ENCODE peak calls at places on chromosome 21, in four cellular contexts. S is K562, D is HepG2, I is WTC11. B is an unnamed sample.

GRCh38 chr21:16124397-16125130 is 394.8 kb downstream of the USP25 start:
- DNase-seq in I (no peak), S (no peak), D (no peak), B (no peak)

GRCh38 chr21:36504067-36505058 is 24.4 kb upstream of the CLDN14 start:
- DNase-seq in S (peak; percentile 36), D (peak; percentile 27), I (peak; percentile 24), B (no peak)

GRCh38 chr21:36747815-36748381 is 49.0 kb downstream of the SIM2 start:
- DNase-seq in I (peak; percentile 82), D (peak; percentile 23), S (peak; percentile 80), B (no peak)

GRCh38 chr21:34351786-34352241 is 12.0 kb upstream of the KCNE2 start:
- DNase-seq in D (peak; percentile 80), I (no peak), S (peak; percentile 66), B (peak; percentile 28)

GRCh38 chr21:28235169-28235892 is 757.3 kb downstream of the LTN1 start:
- DNase-seq in D (no peak), S (no peak), I (peak; percentile 24), B (no peak)

GRCh38 chr21:43366656-43367055 is 60.3 kb downstream of the SIK1 start:
- DNase-seq in S (no peak), I (no peak), D (no peak), B (no peak)

GRCh38 chr21:38315155-38315554 is 58.4 kb downstream of the KCNJ15 start:
- DNase-seq in D (no peak), S (no peak), I (no peak), B (no peak)

GRCh38 chr21:38306833-38307232 is 50.0 kb downstream of the KCNJ15 start:
- DNase-seq in D (no peak), I (no peak), S (no peak), B (no peak)

GRCh38 chr21:37833301-37833700 is 83.0 kb downstream of the KCNJ6 start:
- DNase-seq in I (no peak), S (no peak), D (no peak), B (no peak)

GRCh38 chr21:22076471-22076870 is 1078.3 kb downstream of the NCAM2 start:
- DNase-seq in S (no peak), D (no peak), I (no peak), B (no peak)

GRCh38 chr21:22961248-22961647 is 1963.0 kb downstream of the NCAM2 start:
- DNase-seq in S (no peak), I (no peak), D (no peak), B (no peak)

GRCh38 chr21:33402011-33402979 is 918 bp upstream of the IFNGR2 start:
- DNase-seq in I (peak; percentile 56), D (no peak), S (peak; percentile 55), B (no peak)

GRCh38 chr21:36035381-36035791 is 24.9 kb downstream of the SETD4 start:
- DNase-seq in I (peak; percentile 29), D (no peak), S (no peak), B (no peak)

GRCh38 chr21:36004441-36004840 is 55.9 kb downstream of the SETD4 start:
- DNase-seq in S (peak; percentile 45), D (no peak), I (no peak), B (peak; percentile 7)

GRCh38 chr21:36437745-36438128 is 42.2 kb downstream of the CLDN14 start:
- DNase-seq in I (no peak), D (no peak), S (peak; percentile 43), B (no peak)

GRCh38 chr21:37370152-37371040 is 3.8 kb downstream of the DYRK1A start:
- DNase-seq in D (no peak), S (peak; percentile 27), I (no peak), B (no peak)

GRCh38 chr21:33289199-33289819 is 23.1 kb downstream of the IL10RB start:
- DNase-seq in S (no peak), D (no peak), I (no peak), B (no peak)

GRCh38 chr21:36134820-36135390 is at the start of gene CBR3:
- DNase-seq in S (no peak), D (no peak), I (peak; percentile 30), B (no peak)

GRCh38 chr21:34054259-34054658 is 19.1 kb upstream of the MRPS6 start:
- DNase-seq in I (no peak), D (no peak), S (no peak), B (no peak)

DNA sequence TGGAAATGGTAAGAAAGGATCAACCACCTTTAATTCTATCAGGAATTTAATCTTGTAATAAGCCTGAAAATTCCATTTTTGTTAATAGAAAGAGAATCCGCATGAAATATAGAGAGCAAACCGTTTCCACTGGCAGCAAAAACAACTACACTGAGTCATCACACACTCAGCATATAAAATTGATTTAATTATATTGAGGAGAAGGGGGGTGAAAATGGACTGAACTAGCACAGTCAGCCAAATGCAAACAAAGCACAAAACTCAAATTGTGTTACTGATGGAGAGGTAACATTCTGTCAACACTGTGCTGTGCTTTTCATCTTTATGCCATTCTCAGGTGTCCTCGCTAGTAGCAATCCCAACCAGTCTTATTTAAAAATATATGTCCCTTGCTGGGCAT is 1583.9 kb downstream of the MRPL39 start:
- DNase-seq in D (no peak), I (no peak), S (no peak), B (no peak)
- TF ChIP-seq CBFB in D (no peak), I (no peak), S (no peak), B (no peak)

GRCh38 chr21:45296638-45297037 is 8.9 kb upstream of the POFUT2 start:
- DNase-seq in D (no peak), S (no peak), I (no peak), B (no peak)

GRCh38 chr21:45295576-45296365 is 8.1 kb upstream of the POFUT2 start:
- DNase-seq in I (no peak), D (no peak), S (no peak), B (no peak)

GRCh38 chr21:45293214-45293725 is 5.6 kb upstream of the POFUT2 start:
- DNase-seq in S (no peak), I (no peak), D (no peak), B (no peak)

GRCh38 chr21:45293726-45294401 is 6.2 kb upstream of the POFUT2 start:
- DNase-seq in S (no peak), D (no peak), I (no peak), B (no peak)

GRCh38 chr21:45294509-45295291 is 7.0 kb upstream of the POFUT2 start:
- DNase-seq in D (no peak), I (no peak), S (no peak), B (no peak)
- TF ChIP-seq CBFB in D (no peak), I (no peak), S (no peak), B (no peak)

DNA sequence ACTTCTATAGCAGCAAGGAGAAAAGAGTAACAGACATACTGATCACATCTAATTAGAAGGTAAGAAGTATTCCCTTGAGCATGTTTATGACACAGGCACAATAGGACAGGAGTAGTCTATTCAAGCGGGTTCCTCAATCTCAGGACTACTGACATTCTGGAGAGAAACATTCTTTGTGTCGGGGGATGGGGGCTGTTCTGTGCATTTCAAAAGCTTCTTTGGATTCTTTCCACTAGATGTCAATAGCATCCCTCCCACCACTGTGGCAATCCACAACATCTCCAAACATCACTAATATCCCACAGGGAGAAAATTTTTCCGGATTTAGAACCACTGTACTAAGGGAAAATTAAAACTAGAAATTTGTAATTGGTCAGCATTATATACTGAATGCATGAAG is 56.9 kb downstream of the ADAMTS5 start:
- DNase-seq in I (peak; percentile 55), D (no peak), S (no peak), B (no peak)
- TF ChIP-seq CBFB in I (no peak), D (no peak), S (no peak), B (no peak)

DNA sequence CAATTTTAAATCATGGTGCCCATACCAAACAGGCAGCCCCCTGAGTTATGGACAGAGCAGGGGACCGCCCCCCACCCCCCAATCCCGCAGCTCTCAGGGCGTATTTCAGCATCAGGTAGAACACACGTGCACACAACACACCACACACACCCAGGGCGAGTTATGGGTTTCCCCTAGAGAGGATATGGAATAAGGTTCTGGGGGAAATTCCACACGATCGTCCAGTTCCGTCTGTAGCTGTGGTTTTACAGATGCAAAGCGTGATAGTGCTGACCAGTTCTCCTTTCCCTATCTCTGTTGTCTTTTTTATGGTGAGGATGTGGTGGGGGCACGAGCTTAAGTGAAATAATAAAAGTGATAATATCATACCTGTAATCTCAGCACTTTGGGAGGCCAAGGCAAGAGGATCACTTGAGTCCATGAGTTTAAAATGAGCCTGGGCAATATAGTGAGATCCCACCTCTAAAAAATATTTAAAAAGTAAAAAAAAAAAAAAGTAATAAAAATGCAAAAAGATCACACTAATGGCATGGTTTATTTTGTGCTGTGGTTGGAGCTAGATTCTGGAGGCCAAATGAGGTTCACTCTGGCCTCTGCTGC is 25.1 kb downstream of the C2CD2 start:
- DNase-seq in S (no peak), I (no peak), D (no peak), B (peak; percentile 85)
- TF ChIP-seq CBFB in S (no peak), I (no peak), D (no peak), B (peak; percentile 88)

GRCh38 chr21:30206551-30207251 is 9.2 kb downstream of the CLDN8 start:
- DNase-seq in I (no peak), D (no peak), S (no peak), B (no peak)
- TF ChIP-seq CBFB in I (no peak), D (no peak), S (no peak), B (no peak)

GRCh38 chr21:14879458-14879857 is 185.3 kb downstream of the NRIP1 start:
- DNase-seq in D (peak; percentile 43), I (no peak), S (no peak), B (no peak)
- TF ChIP-seq CBFB in D (no peak), I (no peak), S (no peak), B (no peak)

DNA sequence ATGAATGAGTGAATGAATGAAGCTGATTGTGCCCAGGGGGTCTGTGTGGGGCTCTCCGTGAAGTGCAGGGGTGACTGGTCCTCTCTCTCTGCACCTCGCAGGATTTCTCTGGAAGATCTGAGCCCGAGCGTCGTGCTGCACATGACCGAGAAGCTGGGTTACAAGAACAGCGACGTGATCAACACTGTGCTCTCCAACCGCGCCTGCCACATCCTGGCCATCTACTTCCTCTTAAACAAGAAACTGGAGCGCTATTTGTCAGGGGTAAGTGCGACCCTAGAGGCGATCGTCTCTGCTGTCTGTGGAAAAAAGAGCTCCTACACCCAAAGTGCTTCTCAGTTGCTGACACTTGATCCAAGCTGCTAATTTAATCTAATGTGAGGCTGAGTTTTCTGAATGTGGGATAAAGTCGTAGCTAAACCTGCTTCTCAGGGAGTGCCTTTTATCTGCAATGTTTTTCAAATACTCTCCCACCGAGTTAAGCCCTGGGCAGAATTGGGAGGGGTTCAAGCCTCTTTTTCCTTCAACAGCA is 101.7 kb downstream of the HUNK start:
- DNase-seq in I (peak; percentile 16), D (no peak), S (no peak), B (no peak)
- TF ChIP-seq CBFB in I (no peak), D (no peak), S (no peak), B (no peak)

GRCh38 chr21:44759628-44760285 is 41.9 kb downstream of the UBE2G2 start:
- DNase-seq in D (no peak), I (no peak), S (no peak), B (no peak)
- TF ChIP-seq CBFB in D (no peak), I (no peak), S (no peak), B (no peak)

GRCh38 chr21:17611414-17612022 is 1.2 kb downstream of the BTG3 start:
- DNase-seq in D (peak; percentile 55), S (peak; percentile 76), I (peak; percentile 39), B (peak; percentile 59)
- TF ChIP-seq CBFB in D (no peak), S (no peak), I (no peak), B (peak; percentile 63)

B was measured in GM12878.